ENCODE peak calls at places on chromosomes 11 and 22, in seven cellular contexts. S is activated T-helper 2 cell treated with anti-CD3 and anti-CD28 coated beads, Interferon-gamma antibody, Interleukin-2, Interleukin-4, amounts not matched to agents 10 μg/mL and 5 μg/mL and 100 μg/mL, durations not matched to agents 14 hours and 24 hours and 36 hours; R is left ventricle myocardium inferior; L is ELF-1; P is cerebellar cortex; J is IMR-90; A is stimulated activated CD4-positive, alpha-beta T cell treated with anti-CD3 and anti-CD28 coated beads, TNF-alpha, amount 100 ng/mL, for 1 hour. K is an unnamed sample.

GRCh38 chr22:28843633-28844032 is 39.7 kb upstream of the ZNRF3 start:
- DNase-seq in J (no peak), L (no peak), P (no peak), R (no peak), A (no peak), S (no peak), K (no peak)

GRCh38 chr22:17307566-17307965 is 61.7 kb upstream of the CECR2 start:
- DNase-seq in J (no peak), L (peak; percentile 69), S (no peak), R (no peak), A (no peak), P (no peak), K (no peak)

GRCh38 chr11:120400564-120401364 is 64.6 kb downstream of the ARHGEF12 start:
- DNase-seq in S (no peak), A (no peak), P (no peak), R (no peak), L (peak; percentile 13), J (peak; percentile 99), K (no peak)

GRCh38 chr22:25084405-25085107 is 115.1 kb upstream of the CRYBB3 start:
- DNase-seq in P (no peak), L (no peak), J (no peak), S (no peak), A (no peak), R (no peak), K (no peak)

GRCh38 chr22:42788021-42788420 is 67.4 kb upstream of the A4GALT start:
- DNase-seq in J (no peak), P (no peak), L (no peak), S (no peak), R (no peak), A (no peak), K (no peak)

GRCh38 chr22:31080848-31081649 is at the start of gene SMTN:
- DNase-seq in P (peak; percentile 75), R (peak; percentile 93), S (peak; percentile 87), A (peak; percentile 59), L (peak; percentile 97), J (peak; percentile 85), K (peak; percentile 100)

GRCh38 chr11:49505231-49505630 is 296.8 kb upstream of the FOLH1 start:
- DNase-seq in S (no peak), P (no peak), A (no peak), J (no peak), L (peak; percentile 2), R (no peak), K (no peak)

GRCh38 chr22:43481528-43482309 is 69.9 kb downstream of the MPPED1 start:
- DNase-seq in R (no peak), P (peak; percentile 8), S (no peak), J (no peak), L (peak; percentile 15), A (no peak), K (peak; percentile 46)